ENCODE peak calls at places on chromosomes 11 and 22, in seven cellular contexts. One of them, this sample, is unnamed.

GRCh38 chr22:26056455-26056854 is 112.8 kb upstream of the SEZ6L start:
- DNase-seq in activated CD4-positive, alpha-beta T cell treated with anti-CD3 and anti-CD28 coated beads, Interleukin-2, amount 50 U/mL, for 48 hours: no peak
- DNase-seq in fibroblast of pulmonary artery: no peak
- DNase-seq in NCI-H345: no peak
- DNase-seq in stimulated activated CD4-positive, alpha-beta T cell treated with anti-CD3 and anti-CD28 coated beads, Interleukin-1b, Interleukin-23, amount 100 ng/mL, for 24 hours: no peak
- DNase-seq in Ammon's horn: no peak
- DNase-seq in type B pancreatic cell: no peak
- DNase-seq in this sample: no peak

GRCh38 chr11:15638386-15638787 is 523.7 kb downstream of the INSC start:
- DNase-seq in activated CD4-positive, alpha-beta T cell treated with anti-CD3 and anti-CD28 coated beads, Interleukin-2, amount 50 U/mL, for 48 hours: no peak
- DNase-seq in fibroblast of pulmonary artery: no peak
- DNase-seq in NCI-H345: no peak
- DNase-seq in stimulated activated CD4-positive, alpha-beta T cell treated with anti-CD3 and anti-CD28 coated beads, Interleukin-1b, Interleukin-23, amount 100 ng/mL, for 24 hours: no peak
- DNase-seq in Ammon's horn: no peak
- DNase-seq in type B pancreatic cell: no peak
- DNase-seq in this sample: peak

GRCh38 chr11:110979696-110980095 is 265.8 kb upstream of the POU2AF2 start:
- DNase-seq in activated CD4-positive, alpha-beta T cell treated with anti-CD3 and anti-CD28 coated beads, Interleukin-2, amount 50 U/mL, for 48 hours: no peak
- DNase-seq in fibroblast of pulmonary artery: no peak
- DNase-seq in NCI-H345: no peak
- DNase-seq in stimulated activated CD4-positive, alpha-beta T cell treated with anti-CD3 and anti-CD28 coated beads, Interleukin-1b, Interleukin-23, amount 100 ng/mL, for 24 hours: no peak
- DNase-seq in Ammon's horn: no peak
- DNase-seq in type B pancreatic cell: no peak
- DNase-seq in this sample: no peak

GRCh38 chr11:93528757-93529639 is 14.2 kb downstream of the SMCO4 start:
- DNase-seq in activated CD4-positive, alpha-beta T cell treated with anti-CD3 and anti-CD28 coated beads, Interleukin-2, amount 50 U/mL, for 48 hours: no peak
- DNase-seq in fibroblast of pulmonary artery: no peak
- DNase-seq in NCI-H345: peak
- DNase-seq in stimulated activated CD4-positive, alpha-beta T cell treated with anti-CD3 and anti-CD28 coated beads, Interleukin-1b, Interleukin-23, amount 100 ng/mL, for 24 hours: no peak
- DNase-seq in Ammon's horn: peak
- DNase-seq in type B pancreatic cell: no peak
- DNase-seq in this sample: no peak

GRCh38 chr11:64743591-64744543 is at the start of gene RASGRP2:
- DNase-seq in activated CD4-positive, alpha-beta T cell treated with anti-CD3 and anti-CD28 coated beads, Interleukin-2, amount 50 U/mL, for 48 hours: peak
- DNase-seq in fibroblast of pulmonary artery: peak
- DNase-seq in NCI-H345: peak
- DNase-seq in stimulated activated CD4-positive, alpha-beta T cell treated with anti-CD3 and anti-CD28 coated beads, Interleukin-1b, Interleukin-23, amount 100 ng/mL, for 24 hours: peak
- DNase-seq in Ammon's horn: peak
- DNase-seq in type B pancreatic cell: no peak
- DNase-seq in this sample: peak

GRCh38 chr11:64437426-64437825 is 78.5 kb downstream of the RPS6KA4 start:
- DNase-seq in activated CD4-positive, alpha-beta T cell treated with anti-CD3 and anti-CD28 coated beads, Interleukin-2, amount 50 U/mL, for 48 hours: no peak
- DNase-seq in fibroblast of pulmonary artery: no peak
- DNase-seq in NCI-H345: no peak
- DNase-seq in stimulated activated CD4-positive, alpha-beta T cell treated with anti-CD3 and anti-CD28 coated beads, Interleukin-1b, Interleukin-23, amount 100 ng/mL, for 24 hours: no peak
- DNase-seq in Ammon's horn: no peak
- DNase-seq in type B pancreatic cell: no peak
- DNase-seq in this sample: no peak

GRCh38 chr11:27839226-27839913 is 139.1 kb upstream of the BDNF start:
- DNase-seq in activated CD4-positive, alpha-beta T cell treated with anti-CD3 and anti-CD28 coated beads, Interleukin-2, amount 50 U/mL, for 48 hours: no peak
- DNase-seq in fibroblast of pulmonary artery: peak
- DNase-seq in NCI-H345: no peak
- DNase-seq in stimulated activated CD4-positive, alpha-beta T cell treated with anti-CD3 and anti-CD28 coated beads, Interleukin-1b, Interleukin-23, amount 100 ng/mL, for 24 hours: no peak
- DNase-seq in Ammon's horn: no peak
- DNase-seq in type B pancreatic cell: no peak
- DNase-seq in this sample: peak

GRCh38 chr22:19766506-19767426 is 6.2 kb downstream of the TBX1 start:
- DNase-seq in activated CD4-positive, alpha-beta T cell treated with anti-CD3 and anti-CD28 coated beads, Interleukin-2, amount 50 U/mL, for 48 hours: peak
- DNase-seq in fibroblast of pulmonary artery: no peak
- DNase-seq in NCI-H345: no peak
- DNase-seq in stimulated activated CD4-positive, alpha-beta T cell treated with anti-CD3 and anti-CD28 coated beads, Interleukin-1b, Interleukin-23, amount 100 ng/mL, for 24 hours: peak
- DNase-seq in Ammon's horn: no peak
- DNase-seq in type B pancreatic cell: no peak
- DNase-seq in this sample: peak

GRCh38 chr11:122681731-122682130 is 26.2 kb downstream of the UBASH3B start:
- DNase-seq in activated CD4-positive, alpha-beta T cell treated with anti-CD3 and anti-CD28 coated beads, Interleukin-2, amount 50 U/mL, for 48 hours: no peak
- DNase-seq in fibroblast of pulmonary artery: no peak
- DNase-seq in NCI-H345: peak
- DNase-seq in stimulated activated CD4-positive, alpha-beta T cell treated with anti-CD3 and anti-CD28 coated beads, Interleukin-1b, Interleukin-23, amount 100 ng/mL, for 24 hours: no peak
- DNase-seq in Ammon's horn: peak
- DNase-seq in type B pancreatic cell: no peak
- DNase-seq in this sample: peak

GRCh38 chr11:126357969-126358762 is 2.7 kb downstream of the ST3GAL4 start:
- DNase-seq in activated CD4-positive, alpha-beta T cell treated with anti-CD3 and anti-CD28 coated beads, Interleukin-2, amount 50 U/mL, for 48 hours: no peak
- DNase-seq in fibroblast of pulmonary artery: no peak
- DNase-seq in NCI-H345: no peak
- DNase-seq in stimulated activated CD4-positive, alpha-beta T cell treated with anti-CD3 and anti-CD28 coated beads, Interleukin-1b, Interleukin-23, amount 100 ng/mL, for 24 hours: no peak
- DNase-seq in Ammon's horn: no peak
- DNase-seq in type B pancreatic cell: no peak
- DNase-seq in this sample: no peak

GRCh38 chr22:31212783-31213626 is 907 bp downstream of the LIMK2 start:
- DNase-seq in activated CD4-positive, alpha-beta T cell treated with anti-CD3 and anti-CD28 coated beads, Interleukin-2, amount 50 U/mL, for 48 hours: peak
- DNase-seq in fibroblast of pulmonary artery: no peak
- DNase-seq in NCI-H345: no peak
- DNase-seq in stimulated activated CD4-positive, alpha-beta T cell treated with anti-CD3 and anti-CD28 coated beads, Interleukin-1b, Interleukin-23, amount 100 ng/mL, for 24 hours: no peak
- DNase-seq in Ammon's horn: no peak
- DNase-seq in type B pancreatic cell: no peak
- DNase-seq in this sample: no peak

GRCh38 chr11:87295237-87295636 is 257.5 kb downstream of the TMEM135 start:
- DNase-seq in activated CD4-positive, alpha-beta T cell treated with anti-CD3 and anti-CD28 coated beads, Interleukin-2, amount 50 U/mL, for 48 hours: no peak
- DNase-seq in fibroblast of pulmonary artery: no peak
- DNase-seq in NCI-H345: no peak
- DNase-seq in stimulated activated CD4-positive, alpha-beta T cell treated with anti-CD3 and anti-CD28 coated beads, Interleukin-1b, Interleukin-23, amount 100 ng/mL, for 24 hours: no peak
- DNase-seq in Ammon's horn: no peak
- DNase-seq in type B pancreatic cell: no peak
- DNase-seq in this sample: no peak

GRCh38 chr11:70323811-70324210 is 53.3 kb downstream of the PPFIA1 start:
- DNase-seq in activated CD4-positive, alpha-beta T cell treated with anti-CD3 and anti-CD28 coated beads, Interleukin-2, amount 50 U/mL, for 48 hours: no peak
- DNase-seq in fibroblast of pulmonary artery: peak
- DNase-seq in NCI-H345: no peak
- DNase-seq in stimulated activated CD4-positive, alpha-beta T cell treated with anti-CD3 and anti-CD28 coated beads, Interleukin-1b, Interleukin-23, amount 100 ng/mL, for 24 hours: no peak
- DNase-seq in Ammon's horn: no peak
- DNase-seq in type B pancreatic cell: no peak
- DNase-seq in this sample: peak

GRCh38 chr11:56234155-56234554 is at the start of gene OR5T2:
- DNase-seq in activated CD4-positive, alpha-beta T cell treated with anti-CD3 and anti-CD28 coated beads, Interleukin-2, amount 50 U/mL, for 48 hours: no peak
- DNase-seq in fibroblast of pulmonary artery: no peak
- DNase-seq in NCI-H345: no peak
- DNase-seq in stimulated activated CD4-positive, alpha-beta T cell treated with anti-CD3 and anti-CD28 coated beads, Interleukin-1b, Interleukin-23, amount 100 ng/mL, for 24 hours: no peak
- DNase-seq in Ammon's horn: no peak
- DNase-seq in type B pancreatic cell: no peak
- DNase-seq in this sample: no peak

GRCh38 chr11:103586756-103587155 is 449.7 kb upstream of the DDI1 start:
- DNase-seq in activated CD4-positive, alpha-beta T cell treated with anti-CD3 and anti-CD28 coated beads, Interleukin-2, amount 50 U/mL, for 48 hours: no peak
- DNase-seq in fibroblast of pulmonary artery: peak
- DNase-seq in NCI-H345: no peak
- DNase-seq in stimulated activated CD4-positive, alpha-beta T cell treated with anti-CD3 and anti-CD28 coated beads, Interleukin-1b, Interleukin-23, amount 100 ng/mL, for 24 hours: no peak
- DNase-seq in Ammon's horn: no peak
- DNase-seq in type B pancreatic cell: no peak
- DNase-seq in this sample: no peak

GRCh38 chr11:67564230-67564629 is 19.4 kb upstream of the GSTP1 start:
- DNase-seq in activated CD4-positive, alpha-beta T cell treated with anti-CD3 and anti-CD28 coated beads, Interleukin-2, amount 50 U/mL, for 48 hours: no peak
- DNase-seq in fibroblast of pulmonary artery: no peak
- DNase-seq in NCI-H345: no peak
- DNase-seq in stimulated activated CD4-positive, alpha-beta T cell treated with anti-CD3 and anti-CD28 coated beads, Interleukin-1b, Interleukin-23, amount 100 ng/mL, for 24 hours: no peak
- DNase-seq in Ammon's horn: no peak
- DNase-seq in type B pancreatic cell: no peak
- DNase-seq in this sample: peak

GRCh38 chr22:40024201-40025061 is 29.7 kb downstream of the FAM83F start:
- DNase-seq in activated CD4-positive, alpha-beta T cell treated with anti-CD3 and anti-CD28 coated beads, Interleukin-2, amount 50 U/mL, for 48 hours: peak
- DNase-seq in fibroblast of pulmonary artery: peak
- DNase-seq in NCI-H345: peak
- DNase-seq in stimulated activated CD4-positive, alpha-beta T cell treated with anti-CD3 and anti-CD28 coated beads, Interleukin-1b, Interleukin-23, amount 100 ng/mL, for 24 hours: peak
- DNase-seq in Ammon's horn: peak
- DNase-seq in type B pancreatic cell: no peak
- DNase-seq in this sample: peak

GRCh38 chr11:63871962-63872832 is 33.3 kb downstream of the MARK2 start:
- DNase-seq in activated CD4-positive, alpha-beta T cell treated with anti-CD3 and anti-CD28 coated beads, Interleukin-2, amount 50 U/mL, for 48 hours: peak
- DNase-seq in fibroblast of pulmonary artery: peak
- DNase-seq in NCI-H345: peak
- DNase-seq in stimulated activated CD4-positive, alpha-beta T cell treated with anti-CD3 and anti-CD28 coated beads, Interleukin-1b, Interleukin-23, amount 100 ng/mL, for 24 hours: peak
- DNase-seq in Ammon's horn: peak
- DNase-seq in type B pancreatic cell: no peak
- DNase-seq in this sample: peak

GRCh38 chr11:12678092-12678491 is 3.9 kb downstream of the TEAD1 start:
- DNase-seq in activated CD4-positive, alpha-beta T cell treated with anti-CD3 and anti-CD28 coated beads, Interleukin-2, amount 50 U/mL, for 48 hours: no peak
- DNase-seq in fibroblast of pulmonary artery: no peak
- DNase-seq in NCI-H345: no peak
- DNase-seq in stimulated activated CD4-positive, alpha-beta T cell treated with anti-CD3 and anti-CD28 coated beads, Interleukin-1b, Interleukin-23, amount 100 ng/mL, for 24 hours: no peak
- DNase-seq in Ammon's horn: no peak
- DNase-seq in type B pancreatic cell: no peak
- DNase-seq in this sample: no peak

GRCh38 chr11:11995601-11996000 is 12.8 kb downstream of the DKK3 start:
- DNase-seq in activated CD4-positive, alpha-beta T cell treated with anti-CD3 and anti-CD28 coated beads, Interleukin-2, amount 50 U/mL, for 48 hours: no peak
- DNase-seq in fibroblast of pulmonary artery: no peak
- DNase-seq in NCI-H345: no peak
- DNase-seq in stimulated activated CD4-positive, alpha-beta T cell treated with anti-CD3 and anti-CD28 coated beads, Interleukin-1b, Interleukin-23, amount 100 ng/mL, for 24 hours: no peak
- DNase-seq in Ammon's horn: no peak
- DNase-seq in type B pancreatic cell: peak
- DNase-seq in this sample: no peak

GRCh38 chr11:110989734-110990133 is 255.8 kb upstream of the POU2AF2 start:
- DNase-seq in activated CD4-positive, alpha-beta T cell treated with anti-CD3 and anti-CD28 coated beads, Interleukin-2, amount 50 U/mL, for 48 hours: no peak
- DNase-seq in fibroblast of pulmonary artery: peak
- DNase-seq in NCI-H345: no peak
- DNase-seq in stimulated activated CD4-positive, alpha-beta T cell treated with anti-CD3 and anti-CD28 coated beads, Interleukin-1b, Interleukin-23, amount 100 ng/mL, for 24 hours: no peak
- DNase-seq in Ammon's horn: peak
- DNase-seq in type B pancreatic cell: no peak
- DNase-seq in this sample: peak

GRCh38 chr22:50714150-50714549 is 23.9 kb upstream of the ACR start:
- DNase-seq in activated CD4-positive, alpha-beta T cell treated with anti-CD3 and anti-CD28 coated beads, Interleukin-2, amount 50 U/mL, for 48 hours: no peak
- DNase-seq in fibroblast of pulmonary artery: no peak
- DNase-seq in NCI-H345: no peak
- DNase-seq in stimulated activated CD4-positive, alpha-beta T cell treated with anti-CD3 and anti-CD28 coated beads, Interleukin-1b, Interleukin-23, amount 100 ng/mL, for 24 hours: no peak
- DNase-seq in Ammon's horn: no peak
- DNase-seq in type B pancreatic cell: no peak
- DNase-seq in this sample: no peak

GRCh38 chr11:65355776-65356393 is 1.3 kb downstream of the TIGD3 start:
- DNase-seq in activated CD4-positive, alpha-beta T cell treated with anti-CD3 and anti-CD28 coated beads, Interleukin-2, amount 50 U/mL, for 48 hours: no peak
- DNase-seq in fibroblast of pulmonary artery: peak
- DNase-seq in NCI-H345: no peak
- DNase-seq in stimulated activated CD4-positive, alpha-beta T cell treated with anti-CD3 and anti-CD28 coated beads, Interleukin-1b, Interleukin-23, amount 100 ng/mL, for 24 hours: no peak
- DNase-seq in Ammon's horn: no peak
- DNase-seq in type B pancreatic cell: no peak
- DNase-seq in this sample: peak

GRCh38 chr11:84645988-84646689 is 981.0 kb downstream of the DLG2 start:
- DNase-seq in activated CD4-positive, alpha-beta T cell treated with anti-CD3 and anti-CD28 coated beads, Interleukin-2, amount 50 U/mL, for 48 hours: no peak
- DNase-seq in fibroblast of pulmonary artery: no peak
- DNase-seq in NCI-H345: no peak
- DNase-seq in stimulated activated CD4-positive, alpha-beta T cell treated with anti-CD3 and anti-CD28 coated beads, Interleukin-1b, Interleukin-23, amount 100 ng/mL, for 24 hours: no peak
- DNase-seq in Ammon's horn: no peak
- DNase-seq in type B pancreatic cell: no peak
- DNase-seq in this sample: no peak

GRCh38 chr22:22452211-22452610 is 56.3 kb downstream of the ZNF280B start:
- DNase-seq in activated CD4-positive, alpha-beta T cell treated with anti-CD3 and anti-CD28 coated beads, Interleukin-2, amount 50 U/mL, for 48 hours: no peak
- DNase-seq in fibroblast of pulmonary artery: no peak
- DNase-seq in NCI-H345: no peak
- DNase-seq in stimulated activated CD4-positive, alpha-beta T cell treated with anti-CD3 and anti-CD28 coated beads, Interleukin-1b, Interleukin-23, amount 100 ng/mL, for 24 hours: no peak
- DNase-seq in Ammon's horn: no peak
- DNase-seq in type B pancreatic cell: no peak
- DNase-seq in this sample: no peak